ENCODE peak calls at places on chromosomes 5 and 9, in eight cellular contexts. One of them, this sample, is unnamed.

GRCh38 chr5:31119938-31120641 is 73.4 kb upstream of the CDH6 start:
- ATAC-seq in Panc1: no peak
- ATAC-seq in GM23338: no peak
- ATAC-seq in HCT116: no peak
- ATAC-seq in K562: no peak
- ATAC-seq in GM12878: peak; percentile 61
- ATAC-seq in HepG2: no peak
- ATAC-seq in upper lobe of left lung: no peak
- ATAC-seq in this sample: no peak

GRCh38 chr9:33921967-33922895 is 105.3 kb downstream of the UBE2R2 start:
- ATAC-seq in GM12878: peak; percentile 81
- ATAC-seq in Panc1: peak; percentile 44
- ATAC-seq in HCT116: peak; percentile 69
- ATAC-seq in upper lobe of left lung: no peak
- ATAC-seq in HepG2: peak; percentile 52
- ATAC-seq in GM23338: peak; percentile 71
- ATAC-seq in K562: peak; percentile 84
- ATAC-seq in this sample: no peak

GRCh38 chr5:1480806-1481205 is 35.6 kb upstream of the SLC6A3 start:
- ATAC-seq in HepG2: peak; percentile 3
- ATAC-seq in HCT116: no peak
- ATAC-seq in K562: no peak
- ATAC-seq in upper lobe of left lung: no peak
- ATAC-seq in GM12878: no peak
- ATAC-seq in Panc1: no peak
- ATAC-seq in GM23338: no peak
- ATAC-seq in this sample: no peak

GRCh38 chr9:118422513-118422912 is 718.3 kb downstream of the TLR4 start:
- ATAC-seq in K562: no peak
- ATAC-seq in GM12878: no peak
- ATAC-seq in HepG2: no peak
- ATAC-seq in upper lobe of left lung: no peak
- ATAC-seq in HCT116: no peak
- ATAC-seq in Panc1: no peak
- ATAC-seq in GM23338: no peak
- ATAC-seq in this sample: no peak

GRCh38 chr9:4992872-4993271 is 7.8 kb downstream of the JAK2 start:
- ATAC-seq in Panc1: no peak
- ATAC-seq in upper lobe of left lung: no peak
- ATAC-seq in K562: no peak
- ATAC-seq in HepG2: no peak
- ATAC-seq in GM23338: no peak
- ATAC-seq in HCT116: no peak
- ATAC-seq in GM12878: no peak
- ATAC-seq in this sample: no peak

GRCh38 chr5:163205645-163206044 is 231.8 kb upstream of the CCNG1 start:
- ATAC-seq in GM12878: no peak
- ATAC-seq in GM23338: no peak
- ATAC-seq in HepG2: no peak
- ATAC-seq in upper lobe of left lung: no peak
- ATAC-seq in Panc1: no peak
- ATAC-seq in K562: no peak
- ATAC-seq in HCT116: no peak
- ATAC-seq in this sample: no peak

GRCh38 chr9:14640294-14640693 is 52.9 kb downstream of the ZDHHC21 start:
- ATAC-seq in GM12878: no peak
- ATAC-seq in HCT116: no peak
- ATAC-seq in GM23338: no peak
- ATAC-seq in Panc1: no peak
- ATAC-seq in upper lobe of left lung: no peak
- ATAC-seq in K562: no peak
- ATAC-seq in HepG2: no peak
- ATAC-seq in this sample: no peak

GRCh38 chr5:132215329-132215728 is 12.3 kb downstream of the P4HA2 start:
- ATAC-seq in Panc1: peak; percentile 53
- ATAC-seq in GM23338: no peak
- ATAC-seq in HCT116: peak; percentile 78
- ATAC-seq in GM12878: no peak
- ATAC-seq in K562: peak; percentile 19
- ATAC-seq in HepG2: no peak
- ATAC-seq in upper lobe of left lung: peak; percentile 90
- ATAC-seq in this sample: peak; percentile 99

GRCh38 chr5:140145818-140146522 is 20.2 kb downstream of the IGIP start:
- ATAC-seq in GM12878: peak; percentile 91
- ATAC-seq in HCT116: peak; percentile 83
- ATAC-seq in GM23338: peak; percentile 81
- ATAC-seq in HepG2: peak; percentile 90
- ATAC-seq in K562: peak; percentile 94
- ATAC-seq in upper lobe of left lung: peak; percentile 85
- ATAC-seq in Panc1: peak; percentile 78
- ATAC-seq in this sample: peak; percentile 90

GRCh38 chr5:10602031-10602806 is 38.3 kb downstream of the ANKRD33B start:
- ATAC-seq in Panc1: peak; percentile 17
- ATAC-seq in GM23338: peak; percentile 23
- ATAC-seq in GM12878: no peak
- ATAC-seq in HCT116: no peak
- ATAC-seq in K562: peak; percentile 98
- ATAC-seq in HepG2: peak; percentile 80
- ATAC-seq in upper lobe of left lung: peak; percentile 11
- ATAC-seq in this sample: no peak

GRCh38 chr9:94656190-94656589 is 16.9 kb upstream of the FBP1 start:
- ATAC-seq in K562: peak; percentile 41
- ATAC-seq in upper lobe of left lung: peak; percentile 65
- ATAC-seq in HepG2: peak; percentile 24
- ATAC-seq in HCT116: no peak
- ATAC-seq in GM23338: peak; percentile 78
- ATAC-seq in GM12878: peak; percentile 99
- ATAC-seq in Panc1: no peak
- ATAC-seq in this sample: peak; percentile 60

GRCh38 chr5:17079562-17079961 is 137.9 kb upstream of the BASP1 start:
- ATAC-seq in GM12878: no peak
- ATAC-seq in HepG2: no peak
- ATAC-seq in HCT116: no peak
- ATAC-seq in K562: no peak
- ATAC-seq in Panc1: no peak
- ATAC-seq in GM23338: no peak
- ATAC-seq in upper lobe of left lung: no peak
- ATAC-seq in this sample: peak; percentile 39

GRCh38 chr9:127057970-127058644 is 64.3 kb downstream of the ANGPTL2 start:
- ATAC-seq in K562: no peak
- ATAC-seq in upper lobe of left lung: no peak
- ATAC-seq in Panc1: no peak
- ATAC-seq in HCT116: no peak
- ATAC-seq in GM23338: peak; percentile 57
- ATAC-seq in HepG2: no peak
- ATAC-seq in GM12878: no peak
- ATAC-seq in this sample: no peak

GRCh38 chr5:43674536-43674935 is 71.6 kb downstream of the NNT start:
- ATAC-seq in HepG2: no peak
- ATAC-seq in GM12878: no peak
- ATAC-seq in HCT116: no peak
- ATAC-seq in upper lobe of left lung: no peak
- ATAC-seq in K562: no peak
- ATAC-seq in Panc1: no peak
- ATAC-seq in GM23338: no peak
- ATAC-seq in this sample: no peak

GRCh38 chr5:155947394-155948062 is 379.4 kb upstream of the SGCD start:
- ATAC-seq in Panc1: no peak
- ATAC-seq in K562: no peak
- ATAC-seq in upper lobe of left lung: no peak
- ATAC-seq in HCT116: no peak
- ATAC-seq in HepG2: no peak
- ATAC-seq in GM12878: no peak
- ATAC-seq in GM23338: no peak
- ATAC-seq in this sample: no peak

GRCh38 chr5:32233696-32234447 is 59.8 kb upstream of the GOLPH3 start:
- ATAC-seq in K562: no peak
- ATAC-seq in HepG2: peak; percentile 98
- ATAC-seq in GM12878: no peak
- ATAC-seq in HCT116: no peak
- ATAC-seq in GM23338: no peak
- ATAC-seq in upper lobe of left lung: peak; percentile 72
- ATAC-seq in Panc1: peak; percentile 52
- ATAC-seq in this sample: peak; percentile 23

GRCh38 chr9:105632807-105633206 is 29.4 kb upstream of the TAL2 start:
- ATAC-seq in Panc1: no peak
- ATAC-seq in K562: peak; percentile 68
- ATAC-seq in GM23338: no peak
- ATAC-seq in HepG2: no peak
- ATAC-seq in GM12878: no peak
- ATAC-seq in HCT116: no peak
- ATAC-seq in upper lobe of left lung: no peak
- ATAC-seq in this sample: no peak

GRCh38 chr9:129933709-129934586 is 98.7 kb downstream of the USP20 start:
- ATAC-seq in HepG2: no peak
- ATAC-seq in GM23338: no peak
- ATAC-seq in upper lobe of left lung: no peak
- ATAC-seq in Panc1: no peak
- ATAC-seq in HCT116: no peak
- ATAC-seq in K562: no peak
- ATAC-seq in GM12878: peak; percentile 32
- ATAC-seq in this sample: no peak

GRCh38 chr9:87336914-87337333 is 160.7 kb upstream of the DAPK1 start:
- ATAC-seq in K562: peak; percentile 88
- ATAC-seq in HCT116: peak; percentile 81
- ATAC-seq in upper lobe of left lung: no peak
- ATAC-seq in HepG2: peak; percentile 87
- ATAC-seq in Panc1: peak; percentile 78
- ATAC-seq in GM23338: peak; percentile 69
- ATAC-seq in GM12878: peak; percentile 86
- ATAC-seq in this sample: peak; percentile 60

GRCh38 chr5:150498971-150499370 is 9.0 kb upstream of the NDST1 start:
- ATAC-seq in Panc1: no peak
- ATAC-seq in K562: no peak
- ATAC-seq in upper lobe of left lung: no peak
- ATAC-seq in HepG2: no peak
- ATAC-seq in HCT116: no peak
- ATAC-seq in GM12878: no peak
- ATAC-seq in GM23338: no peak
- ATAC-seq in this sample: no peak

GRCh38 chr5:150502106-150502505 is 5.8 kb upstream of the NDST1 start:
- ATAC-seq in GM12878: no peak
- ATAC-seq in upper lobe of left lung: no peak
- ATAC-seq in HepG2: no peak
- ATAC-seq in K562: no peak
- ATAC-seq in GM23338: no peak
- ATAC-seq in Panc1: no peak
- ATAC-seq in HCT116: no peak
- ATAC-seq in this sample: no peak

GRCh38 chr5:150499437-150499956 is 8.4 kb upstream of the NDST1 start:
- ATAC-seq in upper lobe of left lung: no peak
- ATAC-seq in HCT116: no peak
- ATAC-seq in GM12878: peak; percentile 74
- ATAC-seq in K562: peak; percentile 92
- ATAC-seq in Panc1: no peak
- ATAC-seq in GM23338: no peak
- ATAC-seq in HepG2: no peak
- ATAC-seq in this sample: no peak

GRCh38 chr5:150500328-150500841 is 7.5 kb upstream of the NDST1 start:
- ATAC-seq in HCT116: no peak
- ATAC-seq in Panc1: no peak
- ATAC-seq in GM23338: no peak
- ATAC-seq in K562: no peak
- ATAC-seq in upper lobe of left lung: no peak
- ATAC-seq in HepG2: no peak
- ATAC-seq in GM12878: no peak
- ATAC-seq in this sample: no peak

GRCh38 chr5:150500905-150501304 is 7.0 kb upstream of the NDST1 start:
- ATAC-seq in HCT116: no peak
- ATAC-seq in K562: no peak
- ATAC-seq in Panc1: no peak
- ATAC-seq in GM12878: no peak
- ATAC-seq in GM23338: no peak
- ATAC-seq in HepG2: no peak
- ATAC-seq in upper lobe of left lung: no peak
- ATAC-seq in this sample: no peak
- TF ChIP-seq POLR2AphosphoS5 in HCT116: no peak
- TF ChIP-seq POLR2AphosphoS5 in K562: no peak
- TF ChIP-seq POLR2AphosphoS5 in Panc1: no peak
- TF ChIP-seq POLR2AphosphoS5 in GM12878: no peak
- TF ChIP-seq POLR2AphosphoS5 in GM23338: no peak
- TF ChIP-seq POLR2AphosphoS5 in HepG2: no peak
- TF ChIP-seq POLR2AphosphoS5 in upper lobe of left lung: no peak
- TF ChIP-seq POLR2AphosphoS5 in this sample: no peak

GRCh38 chr5:72166070-72166979 is 59.0 kb downstream of the MAP1B start:
- ATAC-seq in HCT116: no peak
- ATAC-seq in Panc1: no peak
- ATAC-seq in GM12878: no peak
- ATAC-seq in K562: peak; percentile 97
- ATAC-seq in upper lobe of left lung: no peak
- ATAC-seq in GM23338: peak; percentile 77
- ATAC-seq in HepG2: no peak
- ATAC-seq in this sample: peak; percentile 71
- H3K4me1 ChIP-seq in HCT116: no peaks in the 10 kb centered on the region
- H3K4me1 ChIP-seq in Panc1: no peaks in the 10 kb centered on the region
- H3K4me1 ChIP-seq in GM12878: no peaks in the 10 kb centered on the region
- H3K4me1 ChIP-seq in K562: peaks cover 22% of the 10 kb centered on the region
- H3K4me1 ChIP-seq in upper lobe of left lung: peaks cover 3% of the 10 kb centered on the region
- H3K4me1 ChIP-seq in GM23338: peaks cover 56% of the 10 kb centered on the region
- H3K4me1 ChIP-seq in HepG2: no peaks in the 10 kb centered on the region
- H3K4me1 ChIP-seq in this sample: peaks cover 19% of the 10 kb centered on the region

DNA sequence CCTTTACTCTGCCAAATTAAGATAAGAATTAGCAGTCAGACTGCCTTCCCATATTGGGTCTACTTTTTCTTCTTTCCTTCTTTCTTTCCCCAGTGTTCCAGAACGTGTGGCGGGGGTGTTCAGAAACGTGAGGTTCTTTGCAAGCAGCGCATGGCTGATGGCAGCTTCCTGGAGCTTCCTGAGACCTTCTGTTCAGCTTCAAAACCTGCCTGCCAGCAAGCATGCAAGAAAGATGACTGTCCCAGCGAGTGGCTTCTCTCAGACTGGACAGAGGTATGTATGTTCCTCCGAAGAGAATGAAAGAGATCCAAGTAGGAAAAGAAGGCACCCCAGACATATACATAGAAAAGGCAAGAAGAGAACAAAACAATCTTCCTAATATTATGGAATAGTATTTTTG is 262.5 kb downstream of the SAXO1 start:
- ATAC-seq in upper lobe of left lung: no peak
- ATAC-seq in Panc1: no peak
- ATAC-seq in K562: no peak
- ATAC-seq in GM23338: no peak
- ATAC-seq in HCT116: no peak
- ATAC-seq in GM12878: no peak
- ATAC-seq in HepG2: no peak
- ATAC-seq in this sample: no peak
- TF ChIP-seq POLR2AphosphoS5 in upper lobe of left lung: no peak
- TF ChIP-seq POLR2AphosphoS5 in Panc1: no peak
- TF ChIP-seq POLR2AphosphoS5 in K562: no peak
- TF ChIP-seq POLR2AphosphoS5 in GM23338: no peak
- TF ChIP-seq POLR2AphosphoS5 in HCT116: no peak
- TF ChIP-seq POLR2AphosphoS5 in GM12878: no peak
- TF ChIP-seq POLR2AphosphoS5 in HepG2: no peak
- TF ChIP-seq POLR2AphosphoS5 in this sample: no peak

GRCh38 chr9:132384376-132384775 is 22.3 kb downstream of the TTF1 start:
- ATAC-seq in Panc1: no peak
- ATAC-seq in GM12878: peak; percentile 56
- ATAC-seq in HCT116: no peak
- ATAC-seq in HepG2: no peak
- ATAC-seq in GM23338: no peak
- ATAC-seq in upper lobe of left lung: no peak
- ATAC-seq in K562: no peak
- ATAC-seq in this sample: no peak

GRCh38 chr9:132383462-132383883 is 23.2 kb downstream of the TTF1 start:
- ATAC-seq in GM12878: peak; percentile 62
- ATAC-seq in K562: no peak
- ATAC-seq in HepG2: no peak
- ATAC-seq in GM23338: no peak
- ATAC-seq in HCT116: no peak
- ATAC-seq in Panc1: no peak
- ATAC-seq in upper lobe of left lung: no peak
- ATAC-seq in this sample: no peak

GRCh38 chr9:132381966-132382541 is 24.6 kb downstream of the TTF1 start:
- ATAC-seq in HepG2: no peak
- ATAC-seq in K562: no peak
- ATAC-seq in HCT116: no peak
- ATAC-seq in Panc1: no peak
- ATAC-seq in upper lobe of left lung: no peak
- ATAC-seq in GM12878: peak; percentile 90
- ATAC-seq in GM23338: no peak
- ATAC-seq in this sample: no peak
- H3K4me1 ChIP-seq in HepG2: no peaks in the 10 kb centered on the region
- H3K4me1 ChIP-seq in K562: no peaks in the 10 kb centered on the region
- H3K4me1 ChIP-seq in HCT116: no peaks in the 10 kb centered on the region
- H3K4me1 ChIP-seq in Panc1: no peaks in the 10 kb centered on the region
- H3K4me1 ChIP-seq in upper lobe of left lung: peaks cover 7% of the 10 kb centered on the region
- H3K4me1 ChIP-seq in GM12878: peaks cover 41% of the 10 kb centered on the region
- H3K4me1 ChIP-seq in GM23338: no peaks in the 10 kb centered on the region
- H3K4me1 ChIP-seq in this sample: no peaks in the 10 kb centered on the region